ENCODE peak calls at places on chromosomes 16 and 17, in ten cellular contexts. Q is cardiac muscle cell, P is caudate nucleus, M is mesenchymal stem cell, R is mammary epithelial cell, F is tibial artery, S is MM.1S, G is tibial nerve, N is kidney, J is testis. Z is an unnamed sample.

GRCh38 chr17:4742629-4743028 is 2.9 kb upstream of the CXCL16 start:
- DNase-seq in G (no peak), M (no peak), S (no peak), R (no peak), P (no peak), N (peak; percentile 34), J (no peak), Q (no peak), F (no peak), Z (no peak)

GRCh38 chr16:72317378-72317777 is 145.4 kb upstream of the PMFBP1 start:
- DNase-seq in P (no peak), S (no peak), M (no peak), Q (no peak), F (no peak), J (no peak), N (no peak), R (no peak), G (no peak), Z (no peak)

GRCh38 chr17:83079340-83079747 is at the start of gene METRNL:
- DNase-seq in J (peak; percentile 86), G (peak; percentile 73), F (peak; percentile 72), M (peak; percentile 64), Q (peak; percentile 88), R (peak; percentile 37), S (peak; percentile 65), P (peak; percentile 40), N (peak; percentile 95), Z (no peak)

GRCh38 chr16:89319883-89320716 is 102.6 kb downstream of the ZNF778 start:
- DNase-seq in S (peak; percentile 57), G (no peak), N (peak; percentile 88), F (no peak), Q (peak; percentile 76), M (peak; percentile 96), P (no peak), J (no peak), R (peak; percentile 91), Z (no peak)

GRCh38 chr17:54967621-54968258 is 714 bp downstream of the COX11 start:
- DNase-seq in G (no peak), P (no peak), N (no peak), F (no peak), Q (peak; percentile 28), M (peak; percentile 39), S (peak; percentile 63), R (peak; percentile 35), J (no peak), Z (no peak)

GRCh38 chr16:24255446-24256352 is at the start of gene CACNG3:
- DNase-seq in P (peak; percentile 91), S (peak; percentile 77), Q (peak; percentile 97), J (peak; percentile 88), F (no peak), R (peak; percentile 9), M (no peak), G (no peak), N (peak; percentile 54), Z (peak; percentile 46)

GRCh38 chr16:979859-980594 is 1.5 kb upstream of the SOX8 start:
- DNase-seq in S (no peak), F (no peak), Q (peak; percentile 23), P (no peak), J (no peak), R (no peak), M (no peak), N (no peak), G (no peak), Z (no peak)

GRCh38 chr17:4499431-4500187 is 928 bp downstream of the SPNS2 start:
- DNase-seq in G (no peak), F (no peak), P (peak; percentile 65), M (peak; percentile 18), N (peak; percentile 79), Q (no peak), J (no peak), S (no peak), R (no peak), Z (peak; percentile 41)

GRCh38 chr16:75928295-75928694 is 202.0 kb upstream of the CPHXL start:
- DNase-seq in Q (no peak), J (no peak), G (no peak), F (no peak), P (no peak), R (no peak), S (no peak), M (peak; percentile 31), N (no peak), Z (no peak)

GRCh38 chr16:75927824-75928223 is 201.5 kb upstream of the CPHXL start:
- DNase-seq in P (no peak), R (no peak), J (no peak), F (no peak), N (no peak), G (no peak), M (no peak), Q (no peak), S (no peak), Z (no peak)

GRCh38 chr16:75921281-75921680 is 195.0 kb upstream of the CPHXL start:
- DNase-seq in P (no peak), J (no peak), Q (no peak), R (no peak), G (no peak), N (no peak), S (no peak), F (no peak), M (no peak), Z (no peak)

GRCh38 chr16:75922250-75922649 is 196.0 kb upstream of the CPHXL start:
- DNase-seq in N (no peak), G (no peak), Q (no peak), R (no peak), J (no peak), S (no peak), F (no peak), M (no peak), P (no peak), Z (no peak)

DNA sequence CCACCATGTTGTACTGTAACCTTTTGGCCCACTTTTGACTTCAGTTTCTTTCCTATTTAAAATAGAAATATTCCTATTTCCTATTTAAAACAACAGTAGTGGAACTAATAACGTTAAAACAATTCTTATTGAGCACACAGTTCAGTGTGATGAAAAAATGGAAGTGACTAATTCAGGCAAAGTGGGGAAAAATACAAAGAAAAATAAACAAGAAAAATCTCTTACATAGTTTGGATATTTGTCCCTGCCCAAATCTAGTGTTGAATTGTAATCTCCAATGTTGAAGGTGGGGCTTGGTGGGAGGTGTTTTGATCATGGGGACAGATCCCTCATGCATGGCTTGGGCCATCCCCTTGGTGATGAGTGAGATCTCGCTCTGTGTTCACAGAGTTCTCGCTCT is 198.1 kb upstream of the CPHXL start:
- DNase-seq in R (no peak), Q (no peak), M (no peak), P (no peak), F (no peak), G (no peak), S (no peak), N (no peak), J (no peak), Z (no peak)
- H3K27ac ChIP-seq in R (no peak overlapping the region), Q (no peak overlapping the region), M (no peak overlapping the region), P (no peak overlapping the region), F (no peak overlapping the region), G (no peak overlapping the region), S (no peak overlapping the region), N (no peak overlapping the region), J (no peak overlapping the region), Z (no peak overlapping the region)

GRCh38 chr17:76611747-76612143 is 26.1 kb upstream of the ST6GALNAC2 start:
- DNase-seq in G (no peak), F (no peak), N (no peak), R (no peak), Q (no peak), M (no peak), P (no peak), S (no peak), J (no peak), Z (no peak)

GRCh38 chr17:76614912-76615617 is 28.5 kb downstream of the ST6GALNAC1 start:
- DNase-seq in Q (no peak), P (no peak), J (no peak), R (no peak), M (no peak), S (no peak), F (no peak), N (peak; percentile 73), G (no peak), Z (no peak)

GRCh38 chr17:76617838-76618237 is 25.7 kb downstream of the ST6GALNAC1 start:
- DNase-seq in P (no peak), M (no peak), G (no peak), Q (no peak), S (no peak), R (no peak), N (no peak), J (no peak), F (no peak), Z (no peak)

GRCh38 chr17:76612465-76612864 is 26.8 kb upstream of the ST6GALNAC2 start:
- DNase-seq in R (no peak), M (no peak), N (no peak), S (no peak), Q (no peak), P (no peak), F (no peak), G (no peak), J (no peak), Z (no peak)

DNA sequence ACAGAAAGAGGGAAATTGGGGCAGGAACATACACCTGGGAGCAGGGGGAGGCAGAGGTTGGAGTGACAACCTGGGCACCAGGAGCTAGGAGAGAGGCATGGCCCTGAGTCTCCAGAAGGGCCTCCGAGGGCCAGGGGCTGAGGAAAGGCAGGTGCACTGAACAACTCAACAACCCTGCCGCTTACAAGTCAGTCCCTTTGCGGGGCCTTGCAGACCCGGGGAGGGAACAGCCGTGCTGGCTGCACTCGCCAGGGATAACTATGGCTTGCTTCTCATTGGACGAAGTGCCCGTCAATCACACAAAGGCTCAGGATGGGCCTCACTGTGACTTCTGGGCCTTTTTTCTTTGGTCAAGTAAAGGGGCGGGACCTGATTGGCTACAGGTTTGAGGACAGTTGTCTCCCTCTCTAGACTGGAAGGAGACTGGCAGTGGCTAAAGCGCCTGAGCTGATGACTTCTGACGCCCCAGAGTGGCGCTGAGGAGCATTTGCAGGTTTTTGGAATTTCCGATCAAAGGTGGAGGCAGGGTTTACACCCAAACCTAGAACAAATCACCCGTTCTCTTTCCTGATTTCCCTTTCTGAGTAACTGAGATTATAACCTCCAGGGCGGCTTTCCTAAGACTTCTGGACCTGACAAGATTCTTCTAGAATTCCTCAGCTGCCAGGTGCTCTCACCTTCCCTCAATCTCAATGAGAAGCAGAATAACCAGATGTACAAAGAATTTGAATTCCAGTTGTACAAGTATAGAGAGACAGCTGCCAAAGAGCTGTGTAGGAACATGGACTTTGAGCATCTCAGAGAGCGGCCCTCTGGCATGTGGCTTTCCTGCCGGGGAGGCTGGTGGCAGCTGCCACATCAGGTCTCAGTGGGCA is 27.6 kb upstream of the ST6GALNAC2 start:
- DNase-seq in N (no peak), P (no peak), S (no peak), F (no peak), M (no peak), Q (peak; percentile 59), J (no peak), R (peak; percentile 72), G (no peak), Z (no peak)
- H3K27ac ChIP-seq in N (no peak overlapping the region), P (no peak overlapping the region), S (no peak overlapping the region), F (no peak overlapping the region), M (no peak overlapping the region), Q (no peak overlapping the region), J (no peak overlapping the region), R (no peak overlapping the region), G (no peak overlapping the region), Z (no peak overlapping the region)

GRCh38 chr16:66014221-66014620 is 352.3 kb upstream of the CDH5 start:
- DNase-seq in Q (no peak), F (no peak), R (peak; percentile 19), P (no peak), M (no peak), G (no peak), S (no peak), N (no peak), J (no peak), Z (no peak)

GRCh38 chr16:66020642-66021041 is 345.8 kb upstream of the CDH5 start:
- DNase-seq in Q (no peak), J (no peak), P (no peak), R (peak; percentile 63), S (no peak), G (no peak), F (no peak), M (peak; percentile 56), N (no peak), Z (no peak)

GRCh38 chr16:66025751-66026150 is 340.7 kb upstream of the CDH5 start:
- DNase-seq in M (no peak), G (no peak), S (no peak), Q (no peak), R (no peak), N (no peak), F (no peak), P (no peak), J (no peak), Z (no peak)

DNA sequence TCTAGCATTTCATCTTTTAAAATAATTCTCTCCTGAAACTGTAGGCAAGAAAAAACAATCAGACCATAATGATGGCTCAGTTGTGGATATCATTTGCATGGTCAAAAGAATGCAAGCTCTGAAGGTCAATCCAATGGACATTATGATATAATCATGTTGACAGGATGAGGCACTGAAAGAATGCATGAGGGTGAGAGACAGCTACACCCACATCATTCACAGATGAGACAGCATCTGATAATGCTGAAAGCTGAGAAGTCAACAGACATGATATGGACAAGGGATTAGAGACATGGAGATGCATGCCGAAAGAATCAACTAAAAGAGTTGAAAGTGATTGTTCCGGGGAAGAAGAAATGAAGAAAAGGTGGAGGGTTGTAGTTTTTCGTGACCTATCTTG is 346.4 kb upstream of the CDH5 start:
- DNase-seq in G (no peak), R (no peak), Q (no peak), F (no peak), J (no peak), N (no peak), P (no peak), M (no peak), S (no peak), Z (no peak)
- H3K27ac ChIP-seq in G (no peak overlapping the region), R (no peak overlapping the region), Q (no peak overlapping the region), F (no peak overlapping the region), J (no peak overlapping the region), N (no peak overlapping the region), P (no peak overlapping the region), M (no peak overlapping the region), S (no peak overlapping the region), Z (no peak overlapping the region)

GRCh38 chr16:66509576-66509975 is 40.3 kb downstream of the TK2 start:
- DNase-seq in P (no peak), R (no peak), S (no peak), Q (no peak), N (peak; percentile 61), G (no peak), J (no peak), F (no peak), M (no peak), Z (no peak)
- H3K27ac ChIP-seq in P (no peak overlapping the region), R (no peak overlapping the region), S (no peak overlapping the region), Q (no peak overlapping the region), N (peak overlapping the region; percentile 17), G (peak overlapping the region; percentile 51), J (no peak overlapping the region), F (peak overlapping the region; percentile 22), M (peak overlapping the region; percentile 6), Z (peak overlapping the region; percentile 36)